ENCODE peak calls at places on chromosomes 16 and 17, in seven cellular contexts. F is HCT116, K is PC-3, X is GM23338, Z is neural progenitor cell, O is MM.1S, D is GM23248. S is an unnamed sample.

GRCh38 chr16:57611184-57611583 is 17.2 kb upstream of the ADGRG1 start:
- DNase-seq in F (no peak), K (peak), X (no peak), Z (no peak), O (no peak), D (peak), S (peak)

GRCh38 chr16:4496305-4496704 is 20.1 kb downstream of the HMOX2 start:
- DNase-seq in F (peak), K (peak), X (no peak), Z (no peak), O (no peak), D (peak), S (no peak)

GRCh38 chr16:17983847-17984639 is 352.5 kb downstream of the NPIPA8 start:
- DNase-seq in F (no peak), K (no peak), X (no peak), Z (no peak), O (no peak), D (no peak), S (no peak)

GRCh38 chr16:68444058-68444657 is 4.2 kb downstream of the SMPD3 start:
- DNase-seq in F (no peak), K (peak), X (peak), Z (peak), O (no peak), D (peak), S (peak)

GRCh38 chr16:22081050-22081449 is 11.3 kb upstream of the VWA3A start:
- DNase-seq in F (no peak), K (no peak), X (no peak), Z (no peak), O (no peak), D (no peak), S (no peak)

GRCh38 chr17:2071421-2072281 is 16.7 kb downstream of the HIC1 start:
- DNase-seq in F (no peak), K (no peak), X (no peak), Z (no peak), O (no peak), D (peak), S (no peak)

GRCh38 chr16:31438414-31438813 is 4.2 kb downstream of the ZNF843 start:
- DNase-seq in F (no peak), K (no peak), X (no peak), Z (no peak), O (no peak), D (no peak), S (no peak)

GRCh38 chr16:51440096-51440495 is 289.0 kb upstream of the SALL1 start:
- DNase-seq in F (no peak), K (no peak), X (no peak), Z (peak), O (no peak), D (peak), S (no peak)

GRCh38 chr16:81560979-81561657 is 116.5 kb downstream of the CMIP start:
- DNase-seq in F (no peak), K (peak), X (no peak), Z (no peak), O (no peak), D (peak), S (no peak)

GRCh38 chr17:80224098-80224497 is 3.9 kb downstream of the SLC26A11 start:
- DNase-seq in F (no peak), K (no peak), X (no peak), Z (no peak), O (no peak), D (no peak), S (no peak)
- TF ChIP-seq EZH2 in F (no peak), K (no peak), X (no peak), Z (no peak), O (no peak), D (no peak), S (no peak)

GRCh38 chr17:17108681-17109049 is 66.4 kb downstream of the MPRIP start:
- DNase-seq in F (no peak), K (no peak), X (peak), Z (no peak), O (no peak), D (peak), S (no peak)

GRCh38 chr17:17110520-17110919 is 68.3 kb downstream of the MPRIP start:
- DNase-seq in F (no peak), K (no peak), X (no peak), Z (no peak), O (no peak), D (no peak), S (no peak)

GRCh38 chr17:17109231-17109630 is 67.0 kb downstream of the MPRIP start:
- DNase-seq in F (no peak), K (no peak), X (no peak), Z (no peak), O (no peak), D (no peak), S (no peak)

GRCh38 chr17:17111401-17112393 is 69.4 kb downstream of the MPRIP start:
- DNase-seq in F (no peak), K (no peak), X (no peak), Z (no peak), O (no peak), D (no peak), S (no peak)

GRCh38 chr17:17109896-17110295 is 67.6 kb downstream of the MPRIP start:
- DNase-seq in F (no peak), K (no peak), X (no peak), Z (no peak), O (no peak), D (no peak), S (no peak)
- TF ChIP-seq EZH2phosphoT487 in F (no peak), K (no peak), X (no peak), Z (no peak), O (no peak), D (no peak), S (no peak)

GRCh38 chr17:79115487-79115886 is 40.9 kb downstream of the ENGASE start:
- DNase-seq in F (no peak), K (no peak), X (no peak), Z (no peak), O (no peak), D (no peak), S (no peak)

GRCh38 chr17:79113699-79114098 is 39.1 kb downstream of the ENGASE start:
- DNase-seq in F (no peak), K (no peak), X (no peak), Z (no peak), O (no peak), D (no peak), S (no peak)

GRCh38 chr17:79116575-79117368 is 42.1 kb downstream of the ENGASE start:
- DNase-seq in F (no peak), K (no peak), X (no peak), Z (no peak), O (no peak), D (no peak), S (no peak)

GRCh38 chr17:79112471-79112870 is 37.8 kb downstream of the ENGASE start:
- DNase-seq in F (no peak), K (no peak), X (no peak), Z (no peak), O (no peak), D (no peak), S (no peak)

GRCh38 chr17:79114455-79115301 is 40.1 kb downstream of the ENGASE start:
- DNase-seq in F (no peak), K (peak), X (no peak), Z (peak), O (no peak), D (peak), S (peak)
- H2AFZ ChIP-seq in F (no peak), K (peak), X (no peak), Z (peak), O (no peak), D (no peak), S (no peak)

GRCh38 chr17:38563362-38564253 is 42.1 kb downstream of the SRCIN1 start:
- DNase-seq in F (no peak), K (no peak), X (peak), Z (peak), O (no peak), D (no peak), S (no peak)
- TF ChIP-seq EZH2 in F (no peak), K (no peak), X (peak), Z (peak), O (peak), D (no peak), S (peak)

DNA sequence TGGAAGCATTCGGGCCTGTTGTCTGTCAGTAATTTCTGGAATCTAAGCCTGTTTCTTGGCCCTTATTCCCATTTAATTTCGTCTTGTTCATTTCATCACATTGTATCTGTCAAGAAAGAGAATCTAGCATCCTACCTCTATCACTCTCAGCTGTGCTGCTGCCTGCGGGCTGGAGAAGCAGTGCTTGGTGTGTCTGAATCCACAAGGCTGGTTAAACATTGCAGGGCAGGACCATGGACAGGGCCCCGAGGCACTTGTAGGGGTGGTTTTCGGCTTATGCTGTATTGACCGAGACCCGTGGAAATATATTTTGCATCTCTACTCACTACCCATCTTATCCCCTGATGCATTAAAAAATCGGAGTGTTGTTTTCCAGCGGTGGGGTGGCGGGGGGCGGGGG is 3.1 kb downstream of the RAB11FIP4 start:
- DNase-seq in F (no peak), K (peak), X (peak), Z (peak), O (peak), D (peak), S (peak)
- TF ChIP-seq EZH2phosphoT487 in F (no peak), K (no peak), X (no peak), Z (no peak), O (no peak), D (no peak), S (no peak)